ENCODE peak calls at places on chromosomes 5 and 9, in five cellular contexts. E is brain microvascular endothelial cell, R is cardiac muscle cell, S is left lung, P is transverse colon. K is an unnamed sample.

GRCh38 chr9:131382850-131383729 is 10.8 kb upstream of the PRRC2B start:
- DNase-seq in E (peak), R (peak), S (peak), P (no peak), K (peak)

GRCh38 chr9:87375397-87376073 is 122.1 kb upstream of the DAPK1 start:
- DNase-seq in E (no peak), R (no peak), S (no peak), P (no peak), K (no peak)

GRCh38 chr9:109440797-109441287 is 57.3 kb downstream of the PTPN3 start:
- DNase-seq in E (peak), R (peak), S (no peak), P (peak), K (peak)

GRCh38 chr5:23139338-23140171 is 286.4 kb upstream of the CDH12 start:
- DNase-seq in E (no peak), R (peak), S (no peak), P (no peak), K (no peak)

GRCh38 chr9:126502417-126503332 is 111.1 kb upstream of the LMX1B start:
- DNase-seq in E (no peak), R (no peak), S (no peak), P (no peak), K (no peak)

GRCh38 chr5:180522350-180522749 is 28.2 kb downstream of the CNOT6 start:
- DNase-seq in E (no peak), R (no peak), S (no peak), P (no peak), K (no peak)

GRCh38 chr5:58507715-58508114 is 16.5 kb downstream of the GAPT start:
- DNase-seq in E (no peak), R (no peak), S (no peak), P (no peak), K (no peak)

GRCh38 chr5:69276422-69277174 is 41.9 kb downstream of the CDK7 start:
- DNase-seq in E (no peak), R (no peak), S (no peak), P (no peak), K (no peak)

GRCh38 chr9:124062172-124062571 is 50.6 kb downstream of the LHX2 start:
- DNase-seq in E (no peak), R (no peak), S (no peak), P (no peak), K (no peak)

GRCh38 chr5:31470608-31471007 is 61.3 kb downstream of the DROSHA start:
- DNase-seq in E (peak), R (no peak), S (peak), P (peak), K (peak)

GRCh38 chr5:62214701-62215100 is 91.3 kb upstream of the KIF2A start:
- DNase-seq in E (peak), R (no peak), S (no peak), P (no peak), K (no peak)

GRCh38 chr9:110291921-110292575 is 35.7 kb upstream of the TXN start:
- DNase-seq in E (no peak), R (no peak), S (no peak), P (no peak), K (no peak)

GRCh38 chr5:74393943-74394342 is 246.6 kb downstream of the ENC1 start:
- DNase-seq in E (no peak), R (no peak), S (no peak), P (no peak), K (no peak)

GRCh38 chr5:9302228-9302627 is 243.6 kb downstream of the SEMA5A start:
- DNase-seq in E (no peak), R (no peak), S (no peak), P (no peak), K (no peak)

GRCh38 chr9:110578575-110578895 is 1.0 kb downstream of the SVEP1 start:
- DNase-seq in E (no peak), R (no peak), S (no peak), P (no peak), K (no peak)

GRCh38 chr9:126519660-126520425 is 93.9 kb upstream of the LMX1B start:
- DNase-seq in E (no peak), R (no peak), S (no peak), P (no peak), K (no peak)

GRCh38 chr5:40171971-40172370 is 507.7 kb upstream of the PTGER4 start:
- DNase-seq in E (no peak), R (no peak), S (no peak), P (no peak), K (no peak)

GRCh38 chr9:97425992-97426336 is 14.1 kb downstream of the TDRD7 start:
- DNase-seq in E (no peak), R (no peak), S (no peak), P (no peak), K (no peak)

GRCh38 chr9:38334234-38334633 is 58.3 kb upstream of the ALDH1B1 start:
- DNase-seq in E (no peak), R (peak), S (no peak), P (no peak), K (no peak)
- TF ChIP-seq CTCF in E (peak), R (peak), S (peak), P (peak), K (peak)

GRCh38 chr5:33300209-33300742 is 140.5 kb upstream of the TARS1 start:
- DNase-seq in E (no peak), R (no peak), S (no peak), P (no peak), K (no peak)
- H3K27ac ChIP-seq in E (no peak), R (no peak), S (no peak), P (peak), K (no peak)

GRCh38 chr5:28729067-28729466 is 1690.7 kb upstream of the CDH9 start:
- DNase-seq in E (no peak), R (no peak), S (no peak), P (no peak), K (no peak)

GRCh38 chr5:28737682-28738081 is 1699.3 kb upstream of the CDH9 start:
- DNase-seq in E (no peak), R (no peak), S (no peak), P (no peak), K (no peak)

DNA sequence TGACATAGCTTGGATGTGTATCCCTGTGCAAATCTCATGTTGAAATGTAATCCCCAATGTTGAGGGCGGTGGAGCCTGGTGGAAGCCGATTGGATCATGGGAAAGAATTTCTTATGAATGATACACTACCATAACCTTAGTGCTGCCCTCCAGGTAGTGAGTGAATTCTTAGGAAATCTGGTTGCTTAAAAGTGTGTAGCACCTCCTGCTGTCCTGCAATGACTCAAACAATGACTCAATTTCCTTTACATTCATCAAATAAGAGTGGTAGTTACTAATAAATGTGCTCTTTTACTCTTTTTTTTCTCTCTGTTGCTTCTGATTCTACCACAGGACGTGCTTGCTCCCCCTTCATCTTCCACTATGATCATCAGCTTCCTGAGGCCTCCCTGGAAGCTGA is 1696.0 kb upstream of the CDH9 start:
- DNase-seq in E (peak), R (no peak), S (no peak), P (no peak), K (no peak)
- TF ChIP-seq CTCF in E (peak), R (no peak), S (no peak), P (no peak), K (no peak)

GRCh38 chr9:14270358-14271077 is 43.4 kb downstream of the NFIB start:
- DNase-seq in E (no peak), R (peak), S (no peak), P (no peak), K (no peak)
- H3K27ac ChIP-seq in E (no peak), R (peak), S (no peak), P (peak), K (no peak)

DNA sequence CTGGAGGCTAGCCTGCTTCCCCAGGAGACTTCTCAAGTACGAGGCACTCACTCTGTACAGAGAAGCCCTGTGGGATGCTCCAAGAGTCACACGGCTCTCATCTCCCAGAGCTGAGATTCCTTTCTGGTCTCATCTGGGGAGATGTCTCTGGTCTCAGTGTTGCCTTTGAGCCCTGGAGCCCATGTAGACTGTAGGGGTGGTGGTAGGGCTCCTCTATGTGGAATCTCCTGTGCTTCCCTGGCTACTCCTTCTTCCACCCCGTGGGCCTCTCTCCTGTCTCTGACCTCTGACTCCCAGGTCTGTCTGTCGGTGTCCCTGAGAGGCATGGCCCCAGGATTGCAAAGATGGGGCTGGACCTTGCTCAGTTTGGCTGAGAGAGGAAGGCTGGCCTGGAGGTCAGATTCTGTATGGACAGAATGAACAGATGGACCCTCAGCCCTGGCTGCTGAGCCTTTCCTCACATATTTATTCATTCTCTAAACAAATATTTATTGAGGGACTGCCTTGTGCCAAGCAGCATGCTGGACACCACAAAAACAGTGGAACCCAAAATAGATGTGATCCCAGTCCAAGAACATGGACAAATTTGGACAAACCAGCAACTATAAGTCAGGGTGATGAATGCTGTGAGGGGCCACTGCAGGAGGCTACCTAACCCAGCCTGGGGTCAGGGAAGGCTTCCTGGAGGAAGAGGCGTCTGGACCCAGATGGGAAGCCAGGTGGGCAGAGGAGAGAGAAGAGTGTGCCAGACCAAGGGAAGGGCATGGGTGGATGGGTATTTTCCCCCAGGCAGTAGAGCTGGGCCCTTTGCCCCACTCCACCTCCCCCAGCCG is 2.5 kb downstream of the CCL19 start:
- DNase-seq in E (no peak), R (no peak), S (no peak), P (no peak), K (no peak)
- TF ChIP-seq CTCF in E (no peak), R (no peak), S (no peak), P (no peak), K (no peak)

K was measured in testis.